ENCODE peak calls at places on chromosomes 2 and 18, in six cellular contexts. K is K562, I is HepG2, G is H1, C is SK-N-SH, Z is GM12878. A is an unnamed sample.
A peak's percentile ranks its signal among the peaks of the same experiment; 100 is the strongest.

GRCh38 chr2:141968377-141968920 is 162.4 kb downstream of the LRP1B start:
- DNase-seq in K (no peak), I (no peak), G (no peak), C (no peak), Z (no peak), A (no peak)

GRCh38 chr2:200369886-200370285 is 63.4 kb downstream of the SPATS2L start:
- DNase-seq in K (no peak), I (no peak), G (no peak), C (no peak), Z (no peak), A (no peak)

GRCh38 chr2:64276417-64277095 is 132.3 kb upstream of the PELI1 start:
- DNase-seq in K (no peak), I (no peak), G (peak; percentile 76), C (no peak), Z (no peak), A (no peak)

GRCh38 chr18:49697757-49698595 is 115.4 kb downstream of the ACAA2 start:
- DNase-seq in K (no peak), I (no peak), G (no peak), C (no peak), Z (no peak), A (no peak)

GRCh38 chr18:6001867-6002266 is 106.5 kb upstream of the TMEM200C start:
- DNase-seq in K (no peak), I (no peak), G (no peak), C (no peak), Z (no peak), A (no peak)

GRCh38 chr18:56009451-56009850 is 421.5 kb upstream of the TCF4 start:
- DNase-seq in K (no peak), I (no peak), G (no peak), C (no peak), Z (no peak), A (no peak)

GRCh38 chr2:51103205-51103604 is 71.3 kb upstream of the NRXN1 start:
- DNase-seq in K (no peak), I (peak; percentile 49), G (peak; percentile 51), C (peak; percentile 2), Z (no peak), A (no peak)

GRCh38 chr2:78999410-78999809 is 26.1 kb upstream of the REG3G start:
- DNase-seq in K (peak; percentile 23), I (no peak), G (no peak), C (peak; percentile 42), Z (no peak), A (peak; percentile 15)

GRCh38 chr2:224849264-224849663 is 133.1 kb upstream of the CCDC195 start:
- DNase-seq in K (no peak), I (no peak), G (no peak), C (no peak), Z (no peak), A (no peak)

GRCh38 chr2:96427917-96428316 is 77.2 kb downstream of the NEURL3 start:
- DNase-seq in K (no peak), I (peak; percentile 72), G (no peak), C (no peak), Z (no peak), A (no peak)

GRCh38 chr2:4130651-4131050 is 427.3 kb downstream of the DCDC2C start:
- DNase-seq in K (no peak), I (no peak), G (no peak), C (no peak), Z (no peak), A (no peak)

GRCh38 chr2:57185568-57185967 is 861.0 kb upstream of the VRK2 start:
- DNase-seq in K (no peak), I (no peak), G (no peak), C (no peak), Z (no peak), A (no peak)

GRCh38 chr2:238684362-238685326 is 163.2 kb upstream of the TWIST2 start:
- DNase-seq in K (no peak), I (peak; percentile 29), G (no peak), C (no peak), Z (no peak), A (peak; percentile 21)

GRCh38 chr2:235116885-235117492 is 165.2 kb downstream of the SH3BP4 start:
- DNase-seq in K (peak; percentile 15), I (peak; percentile 50), G (no peak), C (peak; percentile 51), Z (no peak), A (peak; percentile 46)

GRCh38 chr2:118031566-118031965 is 17.7 kb upstream of the CCDC93 start:
- DNase-seq in K (no peak), I (no peak), G (no peak), C (no peak), Z (no peak), A (no peak)

GRCh38 chr2:118029025-118029424 is 15.2 kb upstream of the CCDC93 start:
- DNase-seq in K (no peak), I (no peak), G (no peak), C (no peak), Z (no peak), A (no peak)

DNA sequence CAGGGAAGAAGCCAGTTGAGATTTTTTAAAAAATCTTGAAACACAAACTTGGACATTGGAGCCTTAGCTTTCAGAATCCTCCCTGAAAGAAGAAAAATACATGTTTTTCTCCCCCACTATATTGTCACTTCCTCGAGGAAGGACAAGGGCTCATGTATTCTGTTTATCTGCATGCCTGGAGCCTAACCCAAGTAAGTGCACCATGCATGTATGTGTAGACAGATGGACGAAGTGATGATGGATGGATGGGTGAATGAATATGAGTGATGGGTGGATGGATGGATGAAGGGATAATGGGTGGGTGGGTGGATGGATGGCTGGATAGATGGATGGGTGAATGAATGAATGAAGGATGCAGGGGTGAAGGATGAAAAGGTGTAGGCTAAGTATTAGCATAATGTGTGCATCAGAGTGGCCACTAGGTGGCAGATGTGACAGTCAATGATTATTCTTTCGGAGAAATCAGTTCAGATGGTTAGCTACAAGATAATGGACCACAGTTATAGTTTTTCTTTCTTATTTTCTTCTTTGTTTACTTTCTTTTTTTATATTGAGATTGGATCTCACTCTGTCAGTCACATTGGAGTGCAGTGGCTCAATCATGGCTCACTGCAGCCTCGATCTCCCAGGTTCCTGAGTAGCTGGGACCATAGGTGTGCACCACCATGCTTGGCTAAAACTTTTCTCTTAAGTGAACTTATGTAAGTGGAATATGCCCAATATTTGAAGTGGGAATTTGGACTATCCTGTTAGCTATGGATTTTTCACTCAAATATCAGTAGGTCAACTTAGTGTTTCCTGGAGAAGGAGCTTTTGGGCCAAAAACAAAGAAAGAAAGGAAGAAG is 18.5 kb upstream of the CCDC93 start:
- DNase-seq in K (peak; percentile 53), I (peak; percentile 44), G (peak; percentile 52), C (peak; percentile 53), Z (no peak), A (no peak)
- TF ChIP-seq JUND in K (no peak), I (no peak), G (no peak), C (no peak), Z (no peak), A (no peak)

DNA sequence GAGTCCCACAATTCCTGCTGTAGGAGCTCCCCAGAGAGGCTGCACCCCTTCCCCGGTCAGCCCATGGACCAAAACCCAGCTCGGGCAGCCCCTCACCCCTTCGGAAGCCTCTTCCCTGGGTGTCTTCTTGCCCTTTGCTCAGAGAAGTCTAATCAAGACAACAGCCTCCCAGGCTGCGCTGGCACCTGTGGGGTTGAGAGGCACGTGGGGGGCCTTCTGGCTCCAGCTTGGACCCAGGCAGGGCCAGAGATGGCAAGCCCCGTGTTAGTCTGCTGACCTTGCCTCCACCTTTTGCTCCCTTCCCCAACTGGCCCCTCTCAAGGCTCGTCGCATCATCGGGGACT is 10.4 kb downstream of the SLC4A3 start:
- DNase-seq in K (no peak), I (no peak), G (no peak), C (no peak), Z (no peak), A (no peak)
- TF ChIP-seq JUND in K (no peak), I (no peak), G (no peak), C (no peak), Z (no peak), A (no peak)

DNA sequence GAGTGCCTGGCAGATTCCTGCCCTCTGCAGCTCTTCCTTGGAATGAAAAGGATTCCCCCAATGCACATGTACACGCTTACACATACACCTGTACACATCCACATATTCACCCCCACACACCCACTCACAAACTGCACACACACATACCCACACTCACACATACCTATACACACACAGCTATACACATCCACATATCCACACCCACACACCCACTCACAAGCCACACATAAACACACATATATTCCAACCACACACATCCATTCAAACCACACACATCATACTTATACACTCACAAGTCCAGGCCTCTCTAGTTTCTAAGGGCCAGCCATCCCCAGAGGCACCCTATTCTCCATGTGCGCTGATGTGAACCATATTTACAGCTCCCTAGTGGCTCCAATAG is 9.5 kb downstream of the CYRIA start:
- DNase-seq in K (no peak), I (no peak), G (peak; percentile 34), C (no peak), Z (no peak), A (no peak)
- TF ChIP-seq JUND in K (no peak), I (no peak), G (no peak), C (no peak), Z (no peak), A (no peak)

GRCh38 chr2:47402555-47402804 is 476 bp upstream of the MSH2 start:
- DNase-seq in K (no peak), I (no peak), G (no peak), C (no peak), Z (no peak), A (no peak)

GRCh38 chr2:47404356-47404755 is 1.4 kb downstream of the MSH2 start:
- DNase-seq in K (peak; percentile 65), I (no peak), G (no peak), C (no peak), Z (no peak), A (no peak)

GRCh38 chr2:47401789-47402554 is 984 bp upstream of the MSH2 start:
- DNase-seq in K (peak; percentile 20), I (no peak), G (no peak), C (no peak), Z (no peak), A (no peak)

GRCh38 chr2:47403829-47404228 is 873 bp downstream of the MSH2 start:
- DNase-seq in K (peak; percentile 55), I (peak; percentile 23), G (no peak), C (peak; percentile 52), Z (no peak), A (no peak)

DNA sequence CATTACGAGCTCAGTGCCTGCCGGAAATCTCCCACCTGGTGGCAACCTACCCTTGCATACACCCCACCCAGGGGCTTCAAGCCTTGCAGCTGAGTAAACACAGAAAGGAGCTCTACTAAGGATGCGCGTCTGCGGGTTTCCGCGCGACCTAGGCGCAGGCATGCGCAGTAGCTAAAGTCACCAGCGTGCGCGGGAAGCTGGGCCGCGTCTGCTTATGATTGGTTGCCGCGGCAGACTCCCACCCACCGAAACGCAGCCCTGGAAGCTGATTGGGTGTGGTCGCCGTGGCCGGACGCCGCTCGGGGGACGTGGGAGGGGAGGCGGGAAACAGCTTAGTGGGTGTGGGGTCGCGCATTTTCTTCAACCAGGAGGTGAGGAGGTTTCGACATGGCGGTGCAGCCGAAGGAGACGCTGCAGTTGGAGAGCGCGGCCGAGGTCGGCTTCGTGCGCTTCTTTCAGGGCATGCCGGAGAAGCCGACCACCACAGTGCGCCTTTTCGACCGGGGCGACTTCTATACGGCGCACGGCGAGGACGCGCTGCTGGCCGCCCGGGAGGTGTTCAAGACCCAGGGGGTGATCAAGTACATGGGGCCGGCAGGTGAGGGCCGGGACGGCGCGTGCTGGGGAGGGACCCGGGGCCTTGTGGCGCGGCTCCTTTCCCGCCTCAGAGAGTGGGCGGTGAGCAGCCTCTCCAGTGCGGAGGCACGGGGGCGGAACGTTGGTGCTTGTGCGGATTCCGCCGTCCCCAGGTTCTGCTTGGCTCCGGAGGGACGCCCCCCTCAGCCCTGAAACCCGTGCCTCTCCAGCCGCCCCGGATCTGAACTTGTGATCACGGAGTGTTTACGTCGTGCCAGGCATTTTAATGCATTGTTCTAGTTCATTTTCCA is at the start of gene MSH2:
- DNase-seq in K (peak; percentile 98), I (peak; percentile 88), G (peak; percentile 91), C (peak; percentile 100), Z (peak; percentile 86), A (peak; percentile 89)
- TF ChIP-seq JUND in K (no peak), I (no peak), G (no peak), C (no peak), Z (no peak), A (no peak)

GRCh38 chr2:21363364-21363763 is 239.6 kb downstream of the TDRD15 start:
- DNase-seq in K (no peak), I (no peak), G (no peak), C (no peak), Z (no peak), A (no peak)
- TF ChIP-seq JUND in K (no peak), I (no peak), G (no peak), C (no peak), Z (no peak), A (no peak)